ENCODE peak calls at places on chromosomes 13 and 19, in five cellular contexts. K, C, X, Q and W are unnamed samples.

GRCh38 chr19:16204005-16204294 is 6.2 kb downstream of the AP1M1 start:
- DNase-seq in C (no peak), Q (no peak), K (no peak), X (no peak), W (no peak)

GRCh38 chr13:101703081-101703480 is 250.6 kb downstream of the ITGBL1 start:
- DNase-seq in Q (no peak), C (no peak), X (no peak), K (no peak), W (no peak)

GRCh38 chr13:92461402-92461801 is 765.2 kb upstream of the GPC6 start:
- DNase-seq in X (no peak), Q (no peak), K (no peak), C (no peak), W (no peak)

GRCh38 chr13:103466761-103467160 is 400.5 kb upstream of the SLC10A2 start:
- DNase-seq in C (no peak), K (no peak), X (no peak), Q (no peak), W (no peak)

GRCh38 chr19:29967623-29968022 is 25.6 kb downstream of the URI1 start:
- DNase-seq in X (no peak), C (no peak), K (no peak), Q (no peak), W (no peak)

GRCh38 chr13:31699650-31700049 is 39.7 kb upstream of the RXFP2 start:
- DNase-seq in K (no peak), Q (no peak), C (no peak), X (no peak), W (no peak)

GRCh38 chr13:40534456-40534855 is 132.0 kb downstream of the FOXO1 start:
- DNase-seq in K (no peak), C (no peak), Q (no peak), X (no peak), W (no peak)

GRCh38 chr19:40687525-40688016 is 2.9 kb downstream of the NUMBL start:
- DNase-seq in Q (peak; percentile 92), C (no peak), X (peak; percentile 89), K (no peak), W (peak; percentile 87)

GRCh38 chr19:39506944-39507714 is 7.8 kb upstream of the SELENOV start:
- DNase-seq in Q (no peak), K (no peak), X (no peak), C (no peak), W (no peak)

DNA sequence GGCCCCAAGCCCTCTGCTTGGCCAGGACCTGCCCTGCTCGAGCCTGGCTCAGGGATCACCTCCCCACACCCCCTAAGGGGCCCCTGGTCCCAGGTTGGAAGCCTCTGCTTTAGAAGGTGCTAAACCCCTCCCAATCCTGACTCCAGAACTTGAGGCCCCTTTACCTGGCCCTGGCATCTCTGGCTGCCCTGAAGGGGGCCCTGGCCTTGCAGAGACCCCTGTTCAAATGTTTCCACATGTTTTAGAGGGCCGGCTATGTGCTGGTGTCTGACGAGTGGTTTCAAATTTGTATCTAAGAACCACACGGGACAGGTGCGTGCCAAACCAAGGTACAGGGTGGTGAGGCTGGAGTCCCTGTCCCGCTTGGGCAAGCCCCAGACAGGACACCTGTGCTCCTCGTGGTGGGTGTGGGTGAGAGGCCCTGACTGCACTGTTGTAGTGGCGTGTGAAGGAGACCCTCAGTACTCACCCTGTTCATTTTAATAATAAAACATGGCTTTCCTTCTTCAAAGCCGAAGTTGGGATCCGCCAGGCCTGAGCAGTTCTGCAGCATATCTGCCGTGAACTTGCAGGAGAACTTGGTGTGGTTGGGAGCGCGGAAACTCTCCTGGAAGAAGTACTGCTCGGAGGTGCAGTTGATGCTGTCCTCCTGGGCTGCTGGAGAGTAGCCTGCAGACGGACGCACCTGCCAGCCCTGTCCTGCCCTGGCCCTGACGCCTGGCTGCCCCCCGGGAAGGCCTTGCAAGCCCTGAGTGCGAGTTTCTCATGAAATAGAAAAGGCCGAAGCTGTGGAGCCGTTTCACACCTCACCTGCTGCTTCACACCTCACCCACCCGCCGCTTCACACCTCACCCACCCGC is 5.4 kb downstream of the ATP4B start:
- DNase-seq in Q (peak; percentile 47), C (no peak), K (peak; percentile 41), X (peak; percentile 34), W (peak; percentile 9)
- H3K27ac ChIP-seq in Q (no peak overlapping the region), C (no peak overlapping the region), K (no peak overlapping the region), X (no peak overlapping the region), W (no peak overlapping the region)

GRCh38 chr19:1281895-1282287 is 3.8 kb upstream of the EFNA2 start:
- DNase-seq in C (no peak), X (no peak), Q (no peak), K (no peak), W (no peak)
- H3K27me3 ChIP-seq in C (peaks cover 23% of the 10 kb centered on the region), X (no peaks in the 10 kb centered on the region), Q (no peaks in the 10 kb centered on the region), K (peaks cover under 1% of the 10 kb centered on the region), W (peaks cover 38% of the 10 kb centered on the region)

GRCh38 chr19:51450730-51451307 is 7.4 kb downstream of the SIGLEC8 start:
- DNase-seq in Q (no peak), C (no peak), K (no peak), X (no peak), W (no peak)
- H3K27ac ChIP-seq in Q (no peak overlapping the region), C (no peak overlapping the region), K (no peak overlapping the region), X (no peak overlapping the region), W (no peak overlapping the region)

DNA sequence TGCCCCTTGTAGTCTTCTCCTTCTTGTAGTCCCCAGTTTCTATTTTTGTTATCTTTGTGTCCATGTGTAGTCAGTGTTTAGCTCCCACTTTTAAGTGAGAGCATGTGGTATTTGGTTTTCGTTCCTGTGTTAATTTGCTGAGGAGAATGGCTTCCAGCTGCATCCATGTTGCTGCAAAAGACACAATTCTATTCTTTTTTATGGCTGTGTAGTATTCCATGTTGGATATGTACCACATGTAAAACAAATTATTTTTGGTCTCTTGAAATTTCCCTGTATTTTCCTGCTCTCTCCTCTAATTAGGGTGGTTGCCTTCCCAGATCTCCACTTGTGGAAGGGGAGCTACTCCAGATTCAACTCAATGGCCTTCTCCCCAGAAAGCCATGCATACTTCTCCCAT is 813.8 kb downstream of the UQCRFS1 start:
- DNase-seq in K (no peak), X (no peak), C (no peak), Q (no peak), W (no peak)
- H3K27me3 ChIP-seq in K (no peaks in the 10 kb centered on the region), X (no peaks in the 10 kb centered on the region), C (no peaks in the 10 kb centered on the region), Q (no peaks in the 10 kb centered on the region), W (peaks cover 69% of the 10 kb centered on the region)

GRCh38 chr13:46796129-46796514 is 839 bp downstream of the ESD start:
- DNase-seq in Q (no peak), K (no peak), X (no peak), C (no peak), W (no peak)
- H3K27ac ChIP-seq in Q (peak overlapping the region; percentile 87), K (peak overlapping the region; percentile 93), X (peak overlapping the region; percentile 46), C (peak overlapping the region; percentile 83), W (peak overlapping the region; percentile 94)

GRCh38 chr19:49437231-49437630 is 4.1 kb downstream of the SLC17A7 start:
- DNase-seq in Q (no peak), X (no peak), K (no peak), C (no peak), W (no peak)

GRCh38 chr19:49436381-49437017 is 4.8 kb downstream of the SLC17A7 start:
- DNase-seq in K (no peak), C (no peak), X (no peak), Q (no peak), W (no peak)

GRCh38 chr19:49434907-49435577 is 6.3 kb downstream of the SLC17A7 start:
- DNase-seq in C (no peak), Q (no peak), K (no peak), X (no peak), W (no peak)

GRCh38 chr19:49433240-49433901 is 8.0 kb downstream of the SLC17A7 start:
- DNase-seq in C (no peak), Q (no peak), K (no peak), X (no peak), W (no peak)

DNA sequence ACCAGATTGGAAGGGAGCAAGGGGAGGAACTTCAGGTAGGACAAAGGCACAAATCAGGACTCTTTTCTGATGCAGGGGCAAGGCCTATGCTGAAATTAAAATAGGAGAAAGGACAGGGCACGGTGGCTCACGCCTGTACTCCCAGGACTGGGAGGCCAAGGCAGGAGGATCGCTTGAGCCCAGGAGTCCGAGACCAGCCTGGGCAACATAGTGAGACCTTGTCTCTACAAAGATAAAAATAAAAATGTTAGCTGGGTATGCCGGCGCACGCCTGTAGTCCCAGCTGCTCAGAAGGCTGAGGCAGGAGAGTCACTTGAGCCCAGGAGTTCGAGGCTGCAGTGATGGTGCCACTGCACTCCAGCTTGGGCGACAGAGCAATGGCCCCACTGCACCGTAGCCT is 5.7 kb downstream of the SLC17A7 start:
- DNase-seq in K (no peak), Q (no peak), C (no peak), X (no peak), W (no peak)
- H3K27me3 ChIP-seq in K (no peaks in the 10 kb centered on the region), Q (no peaks in the 10 kb centered on the region), C (peaks cover 96% of the 10 kb centered on the region), X (no peaks in the 10 kb centered on the region), W (peaks cover 100% of the 10 kb centered on the region)

GRCh38 chr19:1512671-1513491 is at the start of gene ADAMTSL5:
- DNase-seq in K (peak; percentile 75), Q (peak; percentile 87), C (peak; percentile 61), X (peak; percentile 74), W (peak; percentile 69)
- H3K27ac ChIP-seq in K (no peak within 1 kb of the TSS), Q (peak within 1 kb of the TSS; percentile 89), C (no peak within 1 kb of the TSS), X (no peak within 1 kb of the TSS), W (peak within 1 kb of the TSS; percentile 90)

GRCh38 chr19:3115411-3115810 is 20.4 kb upstream of the GNA15 start:
- DNase-seq in Q (peak; percentile 44), X (no peak), C (no peak), K (no peak), W (no peak)

GRCh38 chr19:3114811-3115210 is 20.6 kb downstream of the GNA11 start:
- DNase-seq in K (no peak), X (no peak), Q (no peak), C (no peak), W (no peak)

GRCh38 chr19:3112375-3113099 is 18.4 kb downstream of the GNA11 start:
- DNase-seq in C (no peak), K (no peak), X (no peak), Q (no peak), W (no peak)

GRCh38 chr19:3113100-3114017 is 19.2 kb downstream of the GNA11 start:
- DNase-seq in Q (no peak), C (no peak), K (no peak), X (no peak), W (no peak)

GRCh38 chr19:3114018-3114726 is 20.0 kb downstream of the GNA11 start:
- DNase-seq in C (no peak), Q (no peak), K (no peak), X (no peak), W (no peak)
- H3K27me3 ChIP-seq in C (no peaks in the 10 kb centered on the region), Q (no peaks in the 10 kb centered on the region), K (no peaks in the 10 kb centered on the region), X (no peaks in the 10 kb centered on the region), W (no peaks in the 10 kb centered on the region)